ENCODE peak calls at places on chromosomes 5 and 9, in ten cellular contexts. Y, A, S, H, N, O, J, E, L and U are unnamed samples.

GRCh38 chr5:43193171-43193951 is 1.3 kb downstream of the NIM1K start:
- DNase-seq in H (no peak), J (no peak), A (peak; percentile 77), Y (peak; percentile 40), L (peak; percentile 93), N (peak; percentile 92), E (no peak), O (no peak), S (peak; percentile 96), U (peak; percentile 13)

GRCh38 chr5:148172377-148172776 is 4.0 kb downstream of the SPINK14 start:
- DNase-seq in A (no peak), E (no peak), Y (no peak), S (no peak), O (no peak), N (no peak), J (no peak), L (no peak), H (no peak), U (no peak)

GRCh38 chr5:96861044-96861443 is 15.3 kb upstream of the ERAP2 start:
- DNase-seq in J (no peak), E (no peak), S (no peak), Y (no peak), O (no peak), N (no peak), H (no peak), L (no peak), A (no peak), U (peak; percentile 35)

GRCh38 chr9:101477736-101478135 is 42.2 kb upstream of the ALDOB start:
- DNase-seq in N (no peak), O (no peak), S (no peak), A (no peak), L (no peak), J (no peak), E (no peak), H (no peak), Y (no peak), U (no peak)

GRCh38 chr5:78979899-78980298 is 5.2 kb downstream of the ARSB start:
- DNase-seq in N (no peak), J (no peak), S (no peak), O (no peak), L (no peak), E (no peak), Y (no peak), A (no peak), H (no peak), U (no peak)

GRCh38 chr5:139638090-139638735 is 9.9 kb upstream of the CXXC5 start:
- DNase-seq in L (peak; percentile 83), S (peak; percentile 93), H (peak; percentile 82), A (no peak), E (peak; percentile 90), J (peak; percentile 86), O (peak; percentile 86), N (peak; percentile 77), Y (no peak), U (peak; percentile 81)

GRCh38 chr5:652773-653350 is 40.3 kb downstream of the TPPP start:
- DNase-seq in Y (no peak), A (no peak), H (no peak), N (no peak), S (no peak), L (no peak), J (no peak), O (no peak), E (peak; percentile 50), U (no peak)

GRCh38 chr5:41763096-41763495 is 107.1 kb downstream of the OXCT1 start:
- DNase-seq in H (no peak), E (no peak), L (peak; percentile 71), O (no peak), N (peak; percentile 74), J (no peak), S (peak; percentile 60), A (no peak), Y (no peak), U (no peak)

GRCh38 chr9:126043691-126044090 is 282.9 kb upstream of the MVB12B start:
- DNase-seq in E (no peak), J (no peak), O (no peak), S (no peak), A (no peak), N (peak; percentile 85), Y (no peak), L (peak; percentile 74), H (no peak), U (no peak)

GRCh38 chr5:140800816-140801493 is at the start of gene PCDHA3:
- DNase-seq in A (peak; percentile 2), Y (no peak), S (no peak), L (peak; percentile 14), H (peak; percentile 48), J (no peak), N (peak; percentile 40), O (no peak), E (no peak), U (no peak)

GRCh38 chr5:159533197-159533596 is 202.9 kb upstream of the IL12B start:
- DNase-seq in L (peak; percentile 7), N (no peak), H (no peak), S (peak; percentile 76), E (no peak), A (no peak), O (no peak), J (no peak), Y (peak; percentile 22), U (no peak)

GRCh38 chr9:129352157-129352870 is 174.3 kb upstream of the IER5L start:
- DNase-seq in N (peak; percentile 43), H (peak; percentile 57), E (peak; percentile 49), Y (no peak), L (no peak), A (no peak), S (no peak), O (no peak), J (peak; percentile 54), U (peak; percentile 73)

GRCh38 chr5:5192681-5193080 is 52.6 kb downstream of the ADAMTS16 start:
- DNase-seq in Y (no peak), L (no peak), E (no peak), J (no peak), S (peak; percentile 5), N (no peak), H (no peak), A (no peak), O (no peak), U (no peak)

GRCh38 chr5:88786217-88786560 is 96.8 kb downstream of the MEF2C start:
- DNase-seq in A (no peak), O (no peak), J (no peak), N (peak; percentile 75), S (no peak), L (peak; percentile 83), Y (no peak), E (no peak), H (no peak), U (no peak)

DNA sequence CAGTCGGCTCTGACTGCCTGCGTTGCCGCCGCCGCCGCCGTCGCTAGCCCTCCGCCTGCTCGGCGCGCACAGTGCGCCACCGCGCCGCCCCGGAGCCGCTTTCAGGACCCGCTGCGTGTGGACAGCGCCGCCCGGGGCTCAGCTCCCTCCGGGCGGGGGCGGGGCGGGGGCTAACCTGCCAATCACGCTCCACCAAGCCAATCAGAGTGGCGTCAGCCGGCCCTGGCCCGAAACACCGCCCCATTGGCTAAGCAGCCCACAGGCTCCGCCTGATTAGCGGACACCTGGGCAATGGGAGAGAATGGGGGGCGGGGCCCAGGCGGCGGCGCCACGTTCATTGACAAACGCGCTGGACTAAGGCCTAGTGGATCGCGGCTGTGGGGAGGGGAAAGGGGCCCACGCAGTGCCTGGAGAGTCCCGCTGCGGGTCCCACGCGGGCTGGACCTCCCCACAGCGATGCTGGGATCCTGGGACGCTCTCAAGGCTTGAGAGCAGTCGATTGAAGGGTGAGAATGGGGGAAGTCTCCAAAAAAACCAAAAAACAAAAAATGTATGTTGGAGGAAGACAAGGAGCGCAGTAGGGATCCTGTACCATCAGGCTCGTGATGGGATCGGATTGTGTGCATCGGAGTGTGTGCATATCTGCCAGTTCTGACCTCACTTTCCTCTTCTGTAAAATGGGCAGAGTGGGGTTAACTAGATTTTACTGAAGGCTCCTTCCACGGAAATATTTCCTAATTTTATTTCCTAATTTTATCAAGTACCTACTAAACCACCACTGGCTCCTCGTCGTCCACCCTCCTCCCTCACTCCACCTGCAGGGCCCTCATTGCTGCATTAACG is 6.3 kb downstream of the PAX5 start:
- DNase-seq in J (peak; percentile 82), O (peak; percentile 83), H (peak; percentile 95), E (peak; percentile 93), S (peak; percentile 77), L (peak; percentile 94), N (peak; percentile 97), A (peak; percentile 72), Y (peak; percentile 98), U (peak; percentile 99)
- H3K4me3 ChIP-seq in J (peak overlapping the region; percentile 4), O (peak overlapping the region; percentile 41), H (peak overlapping the region; percentile 31), E (no peak overlapping the region), S (peak overlapping the region; percentile 37), L (no peak overlapping the region), N (no peak overlapping the region), A (no peak overlapping the region), Y (peak overlapping the region; percentile 28), U (peak overlapping the region; percentile 91)

GRCh38 chr9:134994926-134995791 is 77.4 kb upstream of the FCN1 start:
- DNase-seq in L (no peak), Y (no peak), A (no peak), N (no peak), E (no peak), H (no peak), O (no peak), S (no peak), J (no peak), U (no peak)
- H3K4me3 ChIP-seq in L (no peak overlapping the region), Y (no peak overlapping the region), A (no peak overlapping the region), N (no peak overlapping the region), E (no peak overlapping the region), H (no peak overlapping the region), O (no peak overlapping the region), S (no peak overlapping the region), J (no peak overlapping the region), U (no peak overlapping the region)

DNA sequence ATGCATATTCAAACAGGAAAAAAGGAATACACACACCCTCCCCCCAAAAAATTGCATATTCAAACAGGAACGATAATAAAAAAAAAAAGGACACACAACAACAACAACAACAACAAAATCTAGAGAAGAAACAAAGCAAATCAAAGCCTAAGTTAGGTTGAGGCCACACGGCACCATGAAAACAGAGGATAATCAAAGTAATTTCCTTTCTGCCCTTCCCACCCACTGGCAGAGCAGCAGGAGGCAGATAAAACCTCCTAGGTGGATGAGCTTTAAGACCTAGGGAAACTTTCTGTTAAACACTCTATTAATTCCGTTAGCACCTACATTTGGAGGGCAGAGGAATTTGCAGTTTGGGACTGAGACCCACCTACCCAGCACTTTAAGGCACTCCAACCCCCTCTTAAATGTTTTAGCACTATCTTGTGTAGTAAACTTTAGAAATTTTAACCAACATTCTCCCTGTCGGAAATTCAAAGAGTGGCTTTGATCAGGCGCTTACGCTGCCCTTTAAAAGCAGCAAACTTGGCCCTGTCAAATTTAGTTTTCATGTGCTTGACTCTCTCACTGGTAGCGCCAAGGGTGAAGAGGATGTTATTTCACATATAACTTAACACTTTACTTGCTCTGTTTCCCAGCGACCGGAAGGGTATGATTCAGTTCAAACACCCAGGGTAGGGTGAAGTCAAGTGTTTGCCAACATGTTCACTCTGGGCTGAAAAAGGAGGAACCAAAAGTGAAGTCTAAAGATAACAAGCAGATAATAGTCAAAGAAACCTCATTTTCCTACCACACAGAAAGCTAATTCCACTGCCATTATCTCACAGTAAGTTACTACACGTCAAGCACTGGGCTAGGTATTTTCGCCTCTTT is 9.2 kb downstream of the ENC1 start:
- DNase-seq in N (peak; percentile 90), H (no peak), A (no peak), Y (no peak), S (peak; percentile 60), J (no peak), L (peak; percentile 84), E (no peak), O (no peak), U (no peak)
- H3K4me3 ChIP-seq in N (no peak overlapping the region), H (no peak overlapping the region), A (no peak overlapping the region), Y (no peak overlapping the region), S (no peak overlapping the region), J (no peak overlapping the region), L (no peak overlapping the region), E (no peak overlapping the region), O (no peak overlapping the region), U (no peak overlapping the region)

GRCh38 chr5:176876506-176877431 is 22.4 kb downstream of the HK3 start:
- DNase-seq in H (no peak), L (no peak), E (no peak), A (no peak), N (no peak), Y (no peak), S (no peak), O (no peak), J (no peak), U (no peak)
- H3K4me3 ChIP-seq in H (no peak overlapping the region), L (no peak overlapping the region), E (no peak overlapping the region), A (no peak overlapping the region), N (no peak overlapping the region), Y (no peak overlapping the region), S (no peak overlapping the region), O (no peak overlapping the region), J (no peak overlapping the region), U (no peak overlapping the region)